ENCODE peak calls at places on chromosomes 3 and 15, in ten cellular contexts. One of them, this sample, is unnamed.

GRCh38 chr3:159443266-159443665 is 545.4 kb upstream of the IL12A start:
- DNase-seq in astrocyte: peak
- DNase-seq in neural progenitor cell: no peak
- DNase-seq in dorsolateral prefrontal cortex: no peak
- DNase-seq in adrenal gland: no peak
- DNase-seq in mammary epithelial cell: no peak
- DNase-seq in endodermal cell: no peak
- DNase-seq in ovary: no peak
- DNase-seq in endothelial cell of umbilical vein: no peak
- DNase-seq in left lung: no peak
- DNase-seq in this sample: no peak

GRCh38 chr3:189588061-189588817 is 43.0 kb upstream of the TP63 start:
- DNase-seq in ovary: no peak
- DNase-seq in astrocyte: peak
- DNase-seq in mammary epithelial cell: peak
- DNase-seq in endodermal cell: no peak
- DNase-seq in neural progenitor cell: no peak
- DNase-seq in adrenal gland: no peak
- DNase-seq in endothelial cell of umbilical vein: no peak
- DNase-seq in left lung: no peak
- DNase-seq in dorsolateral prefrontal cortex: no peak
- DNase-seq in this sample: no peak

GRCh38 chr3:71245052-71245488 is 338.5 kb downstream of the FOXP1 start:
- DNase-seq in astrocyte: no peak
- DNase-seq in adrenal gland: no peak
- DNase-seq in dorsolateral prefrontal cortex: no peak
- DNase-seq in endodermal cell: no peak
- DNase-seq in mammary epithelial cell: no peak
- DNase-seq in neural progenitor cell: peak
- DNase-seq in endothelial cell of umbilical vein: peak
- DNase-seq in left lung: peak
- DNase-seq in ovary: peak
- DNase-seq in this sample: no peak

GRCh38 chr15:61228025-61228901 is 839 bp downstream of the RORA start:
- DNase-seq in neural progenitor cell: peak
- DNase-seq in adrenal gland: no peak
- DNase-seq in left lung: no peak
- DNase-seq in ovary: peak
- DNase-seq in endodermal cell: peak
- DNase-seq in astrocyte: peak
- DNase-seq in mammary epithelial cell: no peak
- DNase-seq in endothelial cell of umbilical vein: no peak
- DNase-seq in dorsolateral prefrontal cortex: no peak
- DNase-seq in this sample: no peak

GRCh38 chr3:18097989-18098388 is 327.1 kb downstream of the SATB1 start:
- DNase-seq in endothelial cell of umbilical vein: no peak
- DNase-seq in adrenal gland: no peak
- DNase-seq in endodermal cell: no peak
- DNase-seq in left lung: no peak
- DNase-seq in dorsolateral prefrontal cortex: no peak
- DNase-seq in ovary: no peak
- DNase-seq in astrocyte: no peak
- DNase-seq in neural progenitor cell: no peak
- DNase-seq in mammary epithelial cell: no peak
- DNase-seq in this sample: no peak

GRCh38 chr3:3015472-3016089 is 94.6 kb downstream of the IL5RA start:
- DNase-seq in mammary epithelial cell: peak
- DNase-seq in neural progenitor cell: peak
- DNase-seq in endothelial cell of umbilical vein: no peak
- DNase-seq in dorsolateral prefrontal cortex: no peak
- DNase-seq in adrenal gland: no peak
- DNase-seq in endodermal cell: no peak
- DNase-seq in astrocyte: peak
- DNase-seq in ovary: no peak
- DNase-seq in left lung: no peak
- DNase-seq in this sample: no peak

GRCh38 chr3:169760479-169760878 is 4.4 kb downstream of the TERC start:
- DNase-seq in adrenal gland: no peak
- DNase-seq in left lung: no peak
- DNase-seq in endothelial cell of umbilical vein: no peak
- DNase-seq in mammary epithelial cell: peak
- DNase-seq in ovary: no peak
- DNase-seq in endodermal cell: no peak
- DNase-seq in dorsolateral prefrontal cortex: no peak
- DNase-seq in neural progenitor cell: no peak
- DNase-seq in astrocyte: peak
- DNase-seq in this sample: no peak

GRCh38 chr15:70380484-70380883 is 282.8 kb upstream of the TLE3 start:
- DNase-seq in adrenal gland: no peak
- DNase-seq in mammary epithelial cell: no peak
- DNase-seq in endothelial cell of umbilical vein: no peak
- DNase-seq in neural progenitor cell: no peak
- DNase-seq in left lung: no peak
- DNase-seq in astrocyte: no peak
- DNase-seq in endodermal cell: peak
- DNase-seq in dorsolateral prefrontal cortex: no peak
- DNase-seq in ovary: no peak
- DNase-seq in this sample: no peak

GRCh38 chr15:68791431-68792283 is 29.0 kb downstream of the ANP32A start:
- DNase-seq in mammary epithelial cell: peak
- DNase-seq in endothelial cell of umbilical vein: no peak
- DNase-seq in endodermal cell: peak
- DNase-seq in left lung: no peak
- DNase-seq in astrocyte: no peak
- DNase-seq in adrenal gland: no peak
- DNase-seq in dorsolateral prefrontal cortex: no peak
- DNase-seq in neural progenitor cell: no peak
- DNase-seq in ovary: no peak
- DNase-seq in this sample: no peak

GRCh38 chr3:108125550-108126071 is 34.8 kb upstream of the CD47 start:
- DNase-seq in adrenal gland: no peak
- DNase-seq in dorsolateral prefrontal cortex: no peak
- DNase-seq in left lung: no peak
- DNase-seq in ovary: no peak
- DNase-seq in astrocyte: no peak
- DNase-seq in neural progenitor cell: peak
- DNase-seq in mammary epithelial cell: no peak
- DNase-seq in endothelial cell of umbilical vein: peak
- DNase-seq in endodermal cell: no peak
- DNase-seq in this sample: no peak

GRCh38 chr3:108123326-108123725 is 32.5 kb upstream of the CD47 start:
- DNase-seq in dorsolateral prefrontal cortex: no peak
- DNase-seq in left lung: no peak
- DNase-seq in adrenal gland: no peak
- DNase-seq in endodermal cell: no peak
- DNase-seq in ovary: no peak
- DNase-seq in astrocyte: no peak
- DNase-seq in mammary epithelial cell: no peak
- DNase-seq in endothelial cell of umbilical vein: peak
- DNase-seq in neural progenitor cell: no peak
- DNase-seq in this sample: no peak

GRCh38 chr3:108126348-108126747 is 35.5 kb upstream of the CD47 start:
- DNase-seq in astrocyte: no peak
- DNase-seq in endodermal cell: no peak
- DNase-seq in endothelial cell of umbilical vein: no peak
- DNase-seq in left lung: no peak
- DNase-seq in ovary: no peak
- DNase-seq in adrenal gland: no peak
- DNase-seq in dorsolateral prefrontal cortex: no peak
- DNase-seq in neural progenitor cell: no peak
- DNase-seq in mammary epithelial cell: no peak
- DNase-seq in this sample: no peak

GRCh38 chr3:108125151-108125540 is 34.3 kb upstream of the CD47 start:
- DNase-seq in endodermal cell: no peak
- DNase-seq in astrocyte: no peak
- DNase-seq in left lung: no peak
- DNase-seq in adrenal gland: no peak
- DNase-seq in dorsolateral prefrontal cortex: no peak
- DNase-seq in endothelial cell of umbilical vein: no peak
- DNase-seq in neural progenitor cell: no peak
- DNase-seq in ovary: no peak
- DNase-seq in mammary epithelial cell: no peak
- DNase-seq in this sample: no peak

DNA sequence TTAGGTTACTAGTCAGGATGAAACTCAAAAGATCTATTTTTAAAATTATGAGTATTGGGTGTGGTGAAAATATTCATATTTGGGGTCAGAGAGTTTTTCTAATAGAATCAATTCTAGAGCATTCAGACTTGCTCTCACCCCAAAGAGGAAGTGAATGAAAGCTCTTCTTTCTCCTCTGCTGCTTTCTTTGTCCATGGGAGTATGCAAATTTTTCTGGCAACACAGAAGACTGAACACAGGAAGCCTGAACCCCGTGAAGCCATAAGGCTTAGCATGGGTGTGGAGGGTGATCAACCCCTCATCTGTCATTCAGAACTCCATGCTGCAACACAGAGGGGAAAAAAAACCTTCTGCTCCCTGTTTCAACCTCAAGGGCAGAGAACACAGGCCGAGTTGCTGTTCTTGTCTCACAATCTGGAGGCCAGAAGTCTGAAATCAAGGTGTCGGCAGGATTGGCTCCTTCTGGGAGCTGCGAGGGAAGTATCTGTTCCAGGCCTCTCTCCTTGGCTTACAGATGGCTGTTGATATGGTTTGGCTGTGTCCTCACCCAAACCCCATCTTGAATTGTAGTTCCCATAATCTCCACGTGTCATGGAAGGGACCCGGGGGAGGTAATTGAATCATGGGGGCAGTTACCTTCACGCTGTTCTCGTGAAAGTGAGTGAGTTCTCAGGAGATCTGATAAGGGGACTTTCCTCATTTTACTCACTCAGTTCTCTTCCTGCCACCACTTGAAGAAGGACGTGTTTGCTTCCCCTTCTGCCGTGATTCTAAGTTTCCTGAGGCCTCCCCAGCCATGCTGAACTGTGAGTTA is 33.7 kb upstream of the CD47 start:
- DNase-seq in endothelial cell of umbilical vein: peak
- DNase-seq in endodermal cell: peak
- DNase-seq in mammary epithelial cell: no peak
- DNase-seq in dorsolateral prefrontal cortex: no peak
- DNase-seq in ovary: no peak
- DNase-seq in neural progenitor cell: no peak
- DNase-seq in adrenal gland: no peak
- DNase-seq in left lung: no peak
- DNase-seq in astrocyte: no peak
- DNase-seq in this sample: no peak
- H3K27ac ChIP-seq in endothelial cell of umbilical vein: no peak
- H3K27ac ChIP-seq in endodermal cell: no peak
- H3K27ac ChIP-seq in mammary epithelial cell: no peak
- H3K27ac ChIP-seq in dorsolateral prefrontal cortex: peak
- H3K27ac ChIP-seq in ovary: no peak
- H3K27ac ChIP-seq in neural progenitor cell: no peak
- H3K27ac ChIP-seq in adrenal gland: no peak
- H3K27ac ChIP-seq in left lung: peak
- H3K27ac ChIP-seq in astrocyte: no peak
- H3K27ac ChIP-seq in this sample: peak

DNA sequence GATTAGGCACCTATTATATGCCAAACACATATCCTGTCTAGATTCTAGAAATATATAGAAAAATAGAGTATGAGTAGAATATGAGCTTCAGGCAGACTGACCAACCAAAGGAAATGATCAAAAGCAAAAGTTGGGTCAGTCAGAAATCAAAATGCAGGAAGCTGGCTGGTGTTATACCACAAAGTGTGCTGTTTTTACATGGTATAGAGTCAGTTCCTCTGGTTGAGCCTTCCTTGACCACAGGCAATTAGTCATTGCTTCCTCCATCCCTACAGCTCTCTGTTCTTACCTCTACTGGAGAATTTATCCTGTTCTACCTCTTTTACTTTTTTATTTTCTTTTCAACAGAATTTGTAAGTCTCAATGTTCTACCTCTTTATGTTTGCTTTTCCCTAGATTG is 149.8 kb downstream of the TMCO5A start:
- DNase-seq in dorsolateral prefrontal cortex: no peak
- DNase-seq in left lung: no peak
- DNase-seq in mammary epithelial cell: peak
- DNase-seq in astrocyte: peak
- DNase-seq in endothelial cell of umbilical vein: peak
- DNase-seq in neural progenitor cell: no peak
- DNase-seq in endodermal cell: no peak
- DNase-seq in adrenal gland: no peak
- DNase-seq in ovary: no peak
- DNase-seq in this sample: no peak
- H3K4me3 ChIP-seq in dorsolateral prefrontal cortex: no peak
- H3K4me3 ChIP-seq in left lung: no peak
- H3K4me3 ChIP-seq in mammary epithelial cell: no peak
- H3K4me3 ChIP-seq in astrocyte: no peak
- H3K4me3 ChIP-seq in endothelial cell of umbilical vein: peak
- H3K4me3 ChIP-seq in neural progenitor cell: no peak
- H3K4me3 ChIP-seq in endodermal cell: no peak
- H3K4me3 ChIP-seq in adrenal gland: no peak
- H3K4me3 ChIP-seq in ovary: no peak
- H3K4me3 ChIP-seq in this sample: no peak

DNA sequence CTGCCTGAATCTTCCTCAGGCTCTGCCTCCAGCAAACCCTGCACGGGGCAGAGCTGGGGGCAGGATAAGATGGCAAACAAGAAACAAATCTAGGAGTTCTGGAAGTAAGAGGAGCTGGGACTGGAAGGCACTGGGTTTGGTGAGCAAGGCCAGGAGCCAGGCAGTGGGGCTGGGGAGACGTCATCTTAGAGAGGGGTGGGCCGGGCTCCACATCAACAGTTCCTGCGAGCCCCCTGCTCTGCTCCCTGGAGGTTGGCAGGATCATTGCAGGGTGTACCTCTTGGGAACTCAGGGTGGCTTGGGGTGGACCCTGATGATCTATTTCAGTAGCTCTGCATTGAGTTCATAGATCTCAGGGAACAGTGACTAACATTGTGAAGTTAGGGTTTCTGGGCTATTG is 87.3 kb upstream of the PRR23E start:
- DNase-seq in left lung: no peak
- DNase-seq in mammary epithelial cell: no peak
- DNase-seq in endodermal cell: peak
- DNase-seq in neural progenitor cell: no peak
- DNase-seq in adrenal gland: no peak
- DNase-seq in dorsolateral prefrontal cortex: no peak
- DNase-seq in ovary: peak
- DNase-seq in astrocyte: no peak
- DNase-seq in endothelial cell of umbilical vein: no peak
- DNase-seq in this sample: no peak
- TF ChIP-seq CTCF in left lung: no peak
- TF ChIP-seq CTCF in mammary epithelial cell: no peak
- TF ChIP-seq CTCF in endodermal cell: peak
- TF ChIP-seq CTCF in neural progenitor cell: no peak
- TF ChIP-seq CTCF in adrenal gland: no peak
- TF ChIP-seq CTCF in dorsolateral prefrontal cortex: no peak
- TF ChIP-seq CTCF in ovary: no peak
- TF ChIP-seq CTCF in astrocyte: no peak
- TF ChIP-seq CTCF in endothelial cell of umbilical vein: no peak
- TF ChIP-seq CTCF in this sample: no peak

GRCh38 chr3:179945569-179945968 is 91.2 kb downstream of the PEX5L start:
- DNase-seq in astrocyte: no peak
- DNase-seq in mammary epithelial cell: no peak
- DNase-seq in neural progenitor cell: no peak
- DNase-seq in dorsolateral prefrontal cortex: no peak
- DNase-seq in left lung: no peak
- DNase-seq in adrenal gland: no peak
- DNase-seq in endodermal cell: no peak
- DNase-seq in endothelial cell of umbilical vein: no peak
- DNase-seq in ovary: no peak
- DNase-seq in this sample: no peak

GRCh38 chr3:179943097-179943880 is 93.4 kb downstream of the PEX5L start:
- DNase-seq in mammary epithelial cell: no peak
- DNase-seq in dorsolateral prefrontal cortex: peak
- DNase-seq in endodermal cell: no peak
- DNase-seq in astrocyte: no peak
- DNase-seq in endothelial cell of umbilical vein: no peak
- DNase-seq in neural progenitor cell: peak
- DNase-seq in left lung: no peak
- DNase-seq in adrenal gland: no peak
- DNase-seq in ovary: no peak
- DNase-seq in this sample: no peak

GRCh38 chr3:179942560-179943075 is 94.1 kb downstream of the PEX5L start:
- DNase-seq in mammary epithelial cell: no peak
- DNase-seq in ovary: no peak
- DNase-seq in dorsolateral prefrontal cortex: no peak
- DNase-seq in neural progenitor cell: no peak
- DNase-seq in left lung: no peak
- DNase-seq in adrenal gland: no peak
- DNase-seq in endothelial cell of umbilical vein: no peak
- DNase-seq in endodermal cell: no peak
- DNase-seq in astrocyte: no peak
- DNase-seq in this sample: no peak
- H3K27ac ChIP-seq in mammary epithelial cell: no peak
- H3K27ac ChIP-seq in ovary: no peak
- H3K27ac ChIP-seq in dorsolateral prefrontal cortex: peak
- H3K27ac ChIP-seq in neural progenitor cell: no peak
- H3K27ac ChIP-seq in left lung: no peak
- H3K27ac ChIP-seq in adrenal gland: no peak
- H3K27ac ChIP-seq in endothelial cell of umbilical vein: no peak
- H3K27ac ChIP-seq in endodermal cell: no peak
- H3K27ac ChIP-seq in astrocyte: no peak
- H3K27ac ChIP-seq in this sample: no peak

This sample was measured in upper lobe of right lung.